ENCODE peak calls at places on chromosomes 5 and 9, in six cellular contexts. D is hippocampal formation, O is tibial artery, M is amygdala, E is heart left ventricle, J is C1 segment of cervical spinal cord. I is an unnamed sample.

GRCh38 chr5:176491901-176492300 is 43.7 kb downstream of the FAF2 start:
- DNase-seq in M (no peak), J (no peak), O (no peak), D (no peak), E (no peak), I (no peak)

GRCh38 chr5:155027993-155028629 is 14.6 kb downstream of the KIF4B start:
- DNase-seq in D (no peak), M (no peak), J (no peak), O (no peak), E (no peak), I (no peak)

GRCh38 chr5:76874088-76874581 is 24.3 kb downstream of the S100Z start:
- DNase-seq in E (no peak), M (no peak), O (no peak), D (no peak), J (no peak), I (no peak)

GRCh38 chr5:30099634-30100033 is 1093.9 kb upstream of the CDH6 start:
- DNase-seq in E (no peak), J (no peak), M (no peak), O (no peak), D (no peak), I (no peak)

GRCh38 chr5:140220032-140220697 is 45.2 kb downstream of the CYSTM1 start:
- DNase-seq in D (no peak), J (no peak), E (no peak), M (no peak), O (no peak), I (peak)

GRCh38 chr9:107222020-107222522 is 61.0 kb upstream of the RAD23B start:
- DNase-seq in J (no peak), M (no peak), D (no peak), E (no peak), O (no peak), I (no peak)

GRCh38 chr9:84781431-84781830 is 111.9 kb downstream of the NTRK2 start:
- DNase-seq in J (no peak), M (no peak), E (no peak), D (no peak), O (no peak), I (no peak)

GRCh38 chr5:133873936-133874585 is 94.4 kb downstream of the C5orf15 start:
- DNase-seq in E (no peak), O (no peak), D (no peak), M (no peak), J (no peak), I (no peak)

GRCh38 chr5:175822225-175822624 is 49.2 kb upstream of the CPLX2 start:
- DNase-seq in J (no peak), E (no peak), D (no peak), M (no peak), O (no peak), I (no peak)

GRCh38 chr9:136619742-136620440 is 42.8 kb upstream of the EGFL7 start:
- DNase-seq in E (peak), D (peak), J (peak), O (peak), M (no peak), I (peak)

GRCh38 chr5:149939572-149939971 is 5.0 kb downstream of the PDE6A start:
- DNase-seq in E (no peak), O (no peak), M (no peak), J (no peak), D (no peak), I (no peak)

GRCh38 chr5:43313854-43314457 is 744 bp upstream of the HMGCS1 start:
- DNase-seq in O (no peak), J (no peak), E (no peak), D (no peak), M (no peak), I (no peak)

GRCh38 chr5:132681983-132682382 is 8.2 kb downstream of the IL4 start:
- DNase-seq in J (no peak), E (no peak), M (no peak), O (no peak), D (no peak), I (no peak)

GRCh38 chr5:32785639-32786216 is 74.6 kb downstream of the NPR3 start:
- DNase-seq in O (no peak), M (no peak), J (no peak), E (no peak), D (no peak), I (no peak)

GRCh38 chr5:177416334-177416733 is 7.0 kb upstream of the F12 start:
- DNase-seq in M (no peak), D (no peak), O (no peak), J (no peak), E (no peak), I (peak)

GRCh38 chr9:75185585-75186170 is 97.4 kb downstream of the OSTF1 start:
- DNase-seq in D (peak), E (no peak), J (no peak), M (no peak), O (no peak), I (no peak)

GRCh38 chr5:73496984-73497457 is 1.2 kb upstream of the BTF3 start:
- DNase-seq in D (no peak), O (no peak), E (no peak), J (no peak), M (no peak), I (peak)

I was measured in osteoblast.